ENCODE peak calls at places on chromosomes 16 and 17, in nine cellular contexts. Q is neural crest cell, D is MM.1S, T is Calu3, Z is Caco-2, R is GM12865, U is spleen, W is lower leg skin, H is mucosa of descending colon. J is an unnamed sample.

GRCh38 chr17:61425682-61426481 is 26.2 kb downstream of the TBX2 start:
- DNase-seq in R (no peak), Z (peak; percentile 59), W (no peak), U (no peak), T (no peak), D (no peak), H (peak; percentile 51), Q (no peak), J (no peak)

GRCh38 chr16:57111420-57111819 is 19.0 kb downstream of the CPNE2 start:
- DNase-seq in Z (no peak), R (no peak), W (no peak), U (no peak), D (no peak), T (no peak), H (no peak), Q (no peak), J (no peak)

GRCh38 chr17:79732804-79733691 is 2.3 kb downstream of the ENPP7 start:
- DNase-seq in W (no peak), Z (no peak), T (no peak), R (peak; percentile 80), D (peak; percentile 43), Q (no peak), H (peak; percentile 31), U (no peak), J (no peak)

GRCh38 chr17:50165466-50165865 is 339 bp upstream of the SGCA start:
- DNase-seq in W (no peak), Q (no peak), R (no peak), D (no peak), Z (no peak), U (no peak), H (no peak), T (no peak), J (no peak)

GRCh38 chr16:87457051-87457611 is 35.7 kb downstream of the ZCCHC14 start:
- DNase-seq in Q (no peak), U (no peak), H (no peak), R (no peak), D (no peak), Z (no peak), T (peak; percentile 43), W (no peak), J (no peak)

GRCh38 chr16:67114793-67115192 is 5.1 kb downstream of the PHAF1 start:
- DNase-seq in U (no peak), R (no peak), Z (no peak), H (no peak), W (peak; percentile 20), T (no peak), Q (no peak), D (no peak), J (no peak)

GRCh38 chr16:8855051-8855786 is 13.6 kb downstream of the CARHSP1 start:
- DNase-seq in H (no peak), T (peak; percentile 43), D (peak; percentile 14), W (no peak), R (no peak), Q (no peak), Z (no peak), U (peak; percentile 37), J (no peak)

GRCh38 chr17:59651346-59651745 is 31.7 kb downstream of the CLTC start:
- DNase-seq in H (no peak), R (no peak), U (no peak), Z (no peak), T (no peak), D (no peak), Q (no peak), W (no peak), J (no peak)

GRCh38 chr16:12245923-12246290 is 269.4 kb downstream of the SNX29 start:
- DNase-seq in R (no peak), H (peak; percentile 31), W (no peak), Q (no peak), D (no peak), T (no peak), U (no peak), Z (no peak), J (no peak)

GRCh38 chr16:17519556-17519955 is 48.8 kb upstream of the XYLT1 start:
- DNase-seq in D (no peak), H (no peak), W (no peak), Q (no peak), R (no peak), Z (no peak), T (no peak), U (no peak), J (no peak)

GRCh38 chr17:66309793-66310192 is 7.4 kb downstream of the PRKCA start:
- DNase-seq in T (no peak), D (no peak), H (no peak), W (no peak), R (no peak), Z (no peak), Q (no peak), U (no peak), J (no peak)

GRCh38 chr17:66313325-66313724 is 10.9 kb downstream of the PRKCA start:
- DNase-seq in Q (no peak), H (no peak), W (no peak), D (no peak), Z (no peak), U (no peak), R (no peak), T (no peak), J (no peak)

GRCh38 chr17:66312912-66313311 is 10.5 kb downstream of the PRKCA start:
- DNase-seq in D (no peak), U (no peak), Q (no peak), Z (no peak), H (no peak), W (no peak), R (no peak), T (no peak), J (no peak)

GRCh38 chr17:66308856-66309255 is 6.4 kb downstream of the PRKCA start:
- DNase-seq in Q (no peak), T (no peak), Z (no peak), W (no peak), U (no peak), R (no peak), D (no peak), H (no peak), J (no peak)

GRCh38 chr17:66310528-66311148 is 8.2 kb downstream of the PRKCA start:
- DNase-seq in D (no peak), H (no peak), W (no peak), U (no peak), Z (no peak), R (no peak), T (no peak), Q (no peak), J (no peak)
- TF ChIP-seq CTCF in D (no peak), H (no peak), W (no peak), U (no peak), Z (no peak), R (peak; percentile 4), T (no peak), Q (no peak), J (peak; percentile 17)

DNA sequence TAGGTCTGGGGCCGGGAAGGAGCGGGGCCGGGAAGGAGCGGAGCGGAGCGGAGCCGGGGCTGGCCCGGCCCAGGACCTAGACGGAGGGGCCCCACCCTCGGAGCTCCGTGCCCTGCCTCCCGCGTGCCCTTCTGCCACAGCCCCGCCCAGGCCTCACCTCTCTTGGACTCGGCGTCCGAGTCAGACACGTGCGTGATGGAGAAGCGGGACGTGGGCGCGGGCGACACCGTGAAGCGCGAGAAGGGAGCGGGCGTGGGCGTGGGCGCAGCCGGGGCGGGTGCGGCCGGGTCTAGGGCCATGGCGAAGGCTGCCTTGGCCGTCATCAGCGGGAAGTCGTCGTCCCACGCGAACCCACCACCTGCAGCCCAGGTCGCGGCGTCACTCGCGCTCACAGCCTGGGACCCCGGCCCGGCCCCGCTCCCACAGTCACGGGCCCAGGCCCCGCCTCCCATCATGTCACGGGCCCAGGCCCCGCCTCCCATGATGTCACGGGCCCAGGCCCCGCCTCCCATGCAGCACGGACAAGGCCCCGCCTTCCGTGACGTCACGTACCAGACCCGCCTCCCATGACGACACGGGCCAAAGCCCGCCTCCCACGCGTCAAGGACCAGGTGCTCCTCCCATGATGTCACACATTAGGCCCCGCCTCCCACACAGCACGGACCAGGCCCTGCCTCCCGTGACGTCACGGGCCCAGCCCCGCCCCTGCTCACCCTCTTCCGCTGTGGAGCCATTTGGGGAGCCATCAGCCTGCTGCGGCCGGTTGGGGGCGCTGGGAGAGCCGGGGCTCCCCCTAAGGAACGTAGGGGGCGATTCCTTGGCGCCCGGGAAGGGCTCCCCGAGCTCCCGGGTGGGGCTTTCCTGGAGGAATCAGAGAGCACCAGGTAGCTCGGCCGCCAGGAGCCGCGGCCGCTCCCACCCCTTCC is 45.8 kb upstream of the PVALEF start:
- DNase-seq in R (peak; percentile 87), Z (peak; percentile 96), D (peak; percentile 12), H (peak; percentile 60), Q (peak; percentile 85), W (peak; percentile 93), U (peak; percentile 88), T (peak; percentile 82), J (peak; percentile 96)
- TF ChIP-seq CTCF in R (no peak), Z (no peak), D (no peak), H (no peak), Q (peak; percentile 24), W (no peak), U (no peak), T (no peak), J (no peak)

GRCh38 chr17:9900744-9901143 is 4.3 kb downstream of the RCVRN start:
- DNase-seq in T (no peak), Q (no peak), R (no peak), H (no peak), Z (no peak), W (no peak), U (no peak), D (no peak), J (no peak)

GRCh38 chr17:9902116-9902515 is 3.0 kb downstream of the RCVRN start:
- DNase-seq in Q (no peak), T (no peak), U (peak; percentile 33), W (no peak), R (no peak), D (no peak), Z (no peak), H (no peak), J (no peak)

GRCh38 chr17:9898812-9899211 is 6.3 kb downstream of the RCVRN start:
- DNase-seq in Z (no peak), R (no peak), H (no peak), T (no peak), Q (no peak), D (no peak), W (no peak), U (no peak), J (no peak)

GRCh38 chr17:9899280-9900018 is 5.6 kb downstream of the RCVRN start:
- DNase-seq in D (no peak), Q (no peak), W (no peak), Z (no peak), H (no peak), T (no peak), R (no peak), U (no peak), J (no peak)

GRCh38 chr17:9900019-9900594 is 5.0 kb downstream of the RCVRN start:
- DNase-seq in H (no peak), U (peak; percentile 54), T (no peak), W (no peak), Q (no peak), Z (no peak), R (no peak), D (no peak), J (no peak)
- TF ChIP-seq CTCF in H (no peak), U (no peak), T (no peak), W (no peak), Q (no peak), Z (no peak), R (no peak), D (no peak), J (no peak)

GRCh38 chr17:65554568-65555223 is 6.8 kb downstream of the AXIN2 start:
- DNase-seq in Q (no peak), Z (no peak), R (no peak), H (peak; percentile 49), D (no peak), U (no peak), W (no peak), T (no peak), J (no peak)
- TF ChIP-seq CTCF in Q (peak; percentile 17), Z (peak; percentile 0), R (no peak), H (no peak), D (no peak), U (no peak), W (no peak), T (no peak), J (no peak)

J was measured in endothelial cell.